ENCODE peak calls at places on chromosomes 2 and 18, in five cellular contexts. P is naive thymus-derived CD4-positive, alpha-beta T cell; U is stimulated activated naive CD4-positive, alpha-beta T cell; B is Calu3; D is stimulated activated naive B cell treated with anti-CD40 and anti-IgM and Interleukin-4, amounts not matched to agents 10 μg/mL and 1 μg/mL and 100 μg/mL, for 72 hours. W is an unnamed sample.

GRCh38 chr18:13237073-13237472 is 18.5 kb downstream of the LDLRAD4 start:
- DNase-seq in P (no peak), U (no peak), B (no peak), D (no peak), W (no peak)

GRCh38 chr2:231884438-231885140 is 41.6 kb downstream of the NPPC start:
- DNase-seq in P (no peak), U (no peak), B (no peak), D (no peak), W (no peak)

GRCh38 chr2:192887296-192887695 is 692.6 kb upstream of the TMEFF2 start:
- DNase-seq in P (no peak), U (no peak), B (no peak), D (no peak), W (no peak)

GRCh38 chr2:235562065-235562747 is 68.4 kb downstream of the AGAP1 start:
- DNase-seq in P (no peak), U (no peak), B (no peak), D (no peak), W (no peak)

GRCh38 chr2:206824993-206825392 is 59.6 kb downstream of the FASTKD2 start:
- DNase-seq in P (no peak), U (no peak), B (no peak), D (no peak), W (no peak)

GRCh38 chr2:11583203-11583752 is 49.4 kb downstream of the GREB1 start:
- DNase-seq in P (no peak), U (no peak), B (no peak), D (no peak), W (peak)

GRCh38 chr2:219081701-219082331 is 21.1 kb upstream of the IHH start:
- DNase-seq in P (no peak), U (no peak), B (no peak), D (no peak), W (no peak)

GRCh38 chr2:63192889-63193778 is 142.5 kb downstream of the OTX1 start:
- DNase-seq in P (no peak), U (no peak), B (no peak), D (no peak), W (no peak)

GRCh38 chr2:196592912-196593881 is 46.3 kb upstream of the CCDC150 start:
- DNase-seq in P (no peak), U (no peak), B (peak), D (no peak), W (peak)

GRCh38 chr2:235383272-235383843 is 110.5 kb upstream of the AGAP1 start:
- DNase-seq in P (no peak), U (no peak), B (no peak), D (no peak), W (no peak)

GRCh38 chr2:121237980-121238665 is 46.9 kb downstream of the TFCP2L1 start:
- DNase-seq in P (no peak), U (no peak), B (no peak), D (no peak), W (no peak)

GRCh38 chr2:220025207-220025606 is 397.8 kb downstream of the SLC4A3 start:
- DNase-seq in P (no peak), U (no peak), B (no peak), D (no peak), W (no peak)

GRCh38 chr18:2027026-2027425 is 544.3 kb downstream of the METTL4 start:
- DNase-seq in P (no peak), U (no peak), B (no peak), D (no peak), W (no peak)

GRCh38 chr2:100163605-100164004 is 21.2 kb upstream of the AFF3 start:
- DNase-seq in P (no peak), U (no peak), B (no peak), D (no peak), W (no peak)

GRCh38 chr2:105576440-105577241 is 168.1 kb upstream of the NCK2 start:
- DNase-seq in P (peak), U (no peak), B (peak), D (no peak), W (peak)

GRCh38 chr2:58620127-58620526 is 379.0 kb upstream of the FANCL start:
- DNase-seq in P (no peak), U (no peak), B (peak), D (no peak), W (no peak)

GRCh38 chr2:105842555-105842954 is 97.8 kb downstream of the NCK2 start:
- DNase-seq in P (no peak), U (no peak), B (no peak), D (no peak), W (no peak)

GRCh38 chr2:113229795-113230194 is 48.9 kb downstream of the PAX8 start:
- DNase-seq in P (no peak), U (no peak), B (no peak), D (no peak), W (no peak)

GRCh38 chr2:70469961-70470360 is 83.7 kb downstream of the TGFA start:
- DNase-seq in P (no peak), U (no peak), B (no peak), D (no peak), W (no peak)

GRCh38 chr2:196086517-196087368 is 18.1 kb upstream of the DNAH7 start:
- DNase-seq in P (no peak), U (no peak), B (no peak), D (no peak), W (no peak)

GRCh38 chr2:128879161-128879560 is 560.5 kb upstream of the HS6ST1 start:
- DNase-seq in P (no peak), U (no peak), B (no peak), D (no peak), W (no peak)

GRCh38 chr2:153601812-153602211 is 123.2 kb upstream of the RPRM start:
- DNase-seq in P (no peak), U (no peak), B (no peak), D (no peak), W (no peak)

GRCh38 chr2:55224761-55225261 is 7.3 kb downstream of the CLHC1 start:
- DNase-seq in P (peak), U (no peak), B (no peak), D (no peak), W (no peak)

GRCh38 chr2:191114403-191114886 is 36.3 kb downstream of the STAT4 start:
- DNase-seq in P (peak), U (peak), B (no peak), D (peak), W (no peak)

GRCh38 chr18:22432672-22433137 is 15.0 kb upstream of the CTAGE1 start:
- DNase-seq in P (no peak), U (no peak), B (peak), D (no peak), W (no peak)

GRCh38 chr2:46963961-46964673 is 48.5 kb upstream of the MCFD2 start:
- DNase-seq in P (no peak), U (no peak), B (no peak), D (no peak), W (no peak)

GRCh38 chr2:117958186-117958585 is 55.7 kb downstream of the CCDC93 start:
- DNase-seq in P (no peak), U (no peak), B (peak), D (no peak), W (no peak)

GRCh38 chr2:130875935-130876334 is 39.2 kb downstream of the ARHGEF4 start:
- DNase-seq in P (no peak), U (no peak), B (no peak), D (no peak), W (no peak)

GRCh38 chr2:47741101-47741500 is 41.8 kb upstream of the MSH6 start:
- DNase-seq in P (no peak), U (no peak), B (no peak), D (no peak), W (no peak)

GRCh38 chr18:27577740-27578139 is 392.6 kb upstream of the CHST9 start:
- DNase-seq in P (no peak), U (no peak), B (no peak), D (no peak), W (no peak)

GRCh38 chr2:220887880-220888279 is 684.2 kb downstream of the EPHA4 start:
- DNase-seq in P (no peak), U (no peak), B (no peak), D (no peak), W (no peak)

GRCh38 chr18:37577051-37577611 is 11.5 kb upstream of the CELF4 start:
- DNase-seq in P (no peak), U (no peak), B (no peak), D (no peak), W (no peak)

GRCh38 chr18:59268722-59269562 is 4.3 kb downstream of the RAX start:
- DNase-seq in P (no peak), U (no peak), B (peak), D (peak), W (peak)

W was measured in SHP77.